ENCODE peak calls at places on chromosomes 6 and 20, in five cellular contexts. Z, X, Y, I and E are unnamed samples.
A peak's percentile ranks its signal among the peaks of the same experiment; 100 is the strongest.

GRCh38 chr6:72784581-72784980 is 162.7 kb downstream of the KCNQ5 start:
- DNase-seq in Z (peak; percentile 36), X (no peak), Y (no peak), I (no peak), E (no peak)

GRCh38 chr20:51156796-51157119 is 133.9 kb upstream of the KCNG1 start:
- DNase-seq in Z (no peak), X (peak; percentile 89), Y (no peak), I (no peak), E (no peak)

GRCh38 chr6:170296746-170297576 is 6.1 kb upstream of the DLL1 start:
- DNase-seq in Z (no peak), X (peak; percentile 90), Y (no peak), I (no peak), E (no peak)

GRCh38 chr6:146545608-146546007 is 2.0 kb downstream of the RAB32 start:
- DNase-seq in Z (no peak), X (no peak), Y (no peak), I (no peak), E (peak; percentile 36)

GRCh38 chr6:15417811-15418210 is 171.9 kb downstream of the JARID2 start:
- DNase-seq in Z (peak; percentile 97), X (no peak), Y (no peak), I (no peak), E (no peak)

GRCh38 chr6:3888153-3888957 is 39.2 kb downstream of the FAM50B start:
- DNase-seq in Z (no peak), X (no peak), Y (no peak), I (no peak), E (no peak)

GRCh38 chr6:5783584-5784089 is 223.1 kb downstream of the NRN1 start:
- DNase-seq in Z (no peak), X (no peak), Y (no peak), I (no peak), E (no peak)

GRCh38 chr6:54646551-54647300 is 199.8 kb upstream of the FAM83B start:
- DNase-seq in Z (no peak), X (no peak), Y (no peak), I (no peak), E (peak; percentile 84)

GRCh38 chr6:78605909-78606446 is 261.4 kb upstream of the IRAK1BP1 start:
- DNase-seq in Z (no peak), X (no peak), Y (no peak), I (no peak), E (peak; percentile 58)

GRCh38 chr6:33914519-33915120 is 110.8 kb upstream of the MLN start:
- DNase-seq in Z (no peak), X (no peak), Y (no peak), I (peak; percentile 38), E (no peak)

GRCh38 chr20:23248524-23248923 is 102.1 kb upstream of the NXT1 start:
- DNase-seq in Z (no peak), X (no peak), Y (no peak), I (no peak), E (no peak)

GRCh38 chr20:25214824-25215223 is 19.3 kb downstream of the ENTPD6 start:
- DNase-seq in Z (no peak), X (no peak), Y (no peak), I (no peak), E (no peak)

GRCh38 chr6:73157870-73158269 is 67.4 kb downstream of the KHDC1L start:
- DNase-seq in Z (no peak), X (no peak), Y (no peak), I (no peak), E (no peak)

GRCh38 chr6:39777218-39777617 is 15.0 kb upstream of the DAAM2 start:
- DNase-seq in Z (no peak), X (no peak), Y (no peak), I (no peak), E (no peak)

GRCh38 chr6:12832341-12832740 is 115.8 kb downstream of the PHACTR1 start:
- DNase-seq in Z (no peak), X (no peak), Y (no peak), I (no peak), E (no peak)